ENCODE peak calls at places on chromosome 20, in ten cellular contexts. G is H1, Y is Calu3, E is foreskin fibroblast, Q is mammary epithelial cell, B is GM23338, Z is gastrocnemius medialis, J is fibroblast of mammary gland, R is MCF 10A, T is psoas muscle. V is an unnamed sample.

GRCh38 chr20:1330075-1330830 is 1.3 kb upstream of the SDCBP2 start:
- DNase-seq in T (peak), R (peak), Q (no peak), Y (peak), G (no peak), J (peak), Z (peak), E (no peak), B (no peak), V (peak)

GRCh38 chr20:50594231-50594590 is 84.0 kb downstream of the PTPN1 start:
- DNase-seq in R (no peak), Q (no peak), T (peak), Y (no peak), J (peak), E (peak), Z (no peak), G (no peak), B (no peak), V (no peak)

GRCh38 chr20:34365765-34366213 is 2.7 kb downstream of the ITCH start:
- DNase-seq in Q (no peak), R (no peak), G (no peak), E (no peak), B (no peak), T (no peak), J (no peak), Y (no peak), Z (no peak), V (no peak)

GRCh38 chr20:53774487-53775203 is 181.0 kb upstream of the ZNF217 start:
- DNase-seq in Z (no peak), G (no peak), E (peak), R (peak), Y (no peak), Q (peak), B (no peak), T (no peak), J (peak), V (peak)

GRCh38 chr20:61988665-61989064 is 77.0 kb downstream of the TAF4 start:
- DNase-seq in J (no peak), R (no peak), Z (no peak), T (no peak), B (no peak), Q (no peak), G (no peak), E (no peak), Y (no peak), V (no peak)

GRCh38 chr20:62320581-62321354 is 18.0 kb downstream of the ADRM1 start:
- DNase-seq in Y (peak), Q (no peak), G (no peak), J (no peak), T (no peak), E (no peak), Z (no peak), B (peak), R (peak), V (peak)

GRCh38 chr20:23358563-23358906 is 3.4 kb upstream of the GZF1 start:
- DNase-seq in G (no peak), J (no peak), Q (no peak), E (no peak), Z (no peak), Y (no peak), T (no peak), R (no peak), B (no peak), V (no peak)

GRCh38 chr20:24756292-24757025 is 192.6 kb upstream of the CST7 start:
- DNase-seq in B (no peak), R (no peak), J (no peak), G (no peak), E (no peak), Y (no peak), Z (no peak), Q (no peak), T (no peak), V (no peak)

GRCh38 chr20:23266530-23267398 is 83.8 kb upstream of the NXT1 start:
- DNase-seq in E (no peak), B (no peak), Z (no peak), T (no peak), J (no peak), Q (no peak), G (no peak), R (no peak), Y (no peak), V (no peak)

GRCh38 chr20:40056186-40056585 is 632.9 kb downstream of the MAFB start:
- DNase-seq in Q (no peak), R (no peak), J (no peak), Y (no peak), B (no peak), Z (no peak), G (no peak), T (no peak), E (no peak), V (no peak)

GRCh38 chr20:38843346-38843745 is 37.8 kb downstream of the PPP1R16B start:
- DNase-seq in Q (no peak), R (no peak), B (no peak), T (no peak), E (no peak), Z (no peak), Y (no peak), J (no peak), G (no peak), V (no peak)

GRCh38 chr20:34065260-34065659 is 46.8 kb downstream of the EIF2S2 start:
- DNase-seq in J (peak), Q (peak), G (no peak), Y (no peak), B (no peak), Z (no peak), E (peak), R (peak), T (no peak), V (peak)

GRCh38 chr20:63253438-63254236 is 626 bp downstream of the NKAIN4 start:
- DNase-seq in Z (no peak), Q (no peak), J (no peak), E (no peak), B (peak), G (no peak), R (no peak), Y (no peak), T (no peak), V (peak)

GRCh38 chr20:46089338-46090094 is at the start of gene NCOA5:
- DNase-seq in J (peak), Y (peak), Q (peak), Z (peak), B (peak), T (peak), R (peak), E (peak), G (peak), V (peak)

GRCh38 chr20:33910056-33910455 is 83.7 kb upstream of the RALY start:
- DNase-seq in Z (no peak), Y (no peak), T (no peak), Q (no peak), G (no peak), R (no peak), E (peak), B (no peak), J (no peak), V (no peak)

GRCh38 chr20:37188787-37189186 is 9.4 kb upstream of the MROH8 start:
- DNase-seq in R (no peak), E (no peak), Q (no peak), T (no peak), G (no peak), J (no peak), Y (no peak), Z (no peak), B (no peak), V (no peak)

GRCh38 chr20:32535316-32535952 is 49.7 kb downstream of the NOL4L start:
- DNase-seq in Q (no peak), J (no peak), G (no peak), B (no peak), Y (no peak), E (no peak), Z (no peak), R (no peak), T (no peak), V (no peak)

GRCh38 chr20:4022386-4023350 is 7.3 kb upstream of the RNF24 start:
- DNase-seq in B (peak), T (no peak), Q (no peak), J (peak), G (no peak), R (no peak), E (peak), Z (no peak), Y (no peak), V (no peak)

GRCh38 chr20:51500936-51501335 is 41.6 kb downstream of the NFATC2 start:
- DNase-seq in E (no peak), Y (no peak), B (no peak), Z (no peak), T (no peak), G (no peak), J (no peak), Q (peak), R (no peak), V (peak)

GRCh38 chr20:1191289-1191688 is 6.5 kb upstream of the TMEM74B start:
- DNase-seq in G (no peak), T (no peak), Y (no peak), Q (no peak), J (no peak), Z (no peak), R (no peak), B (no peak), E (no peak), V (no peak)

GRCh38 chr20:60254901-60255411 is 296.7 kb downstream of the CDH26 start:
- DNase-seq in Q (peak), J (peak), E (peak), T (no peak), Z (no peak), R (peak), Y (no peak), B (no peak), G (no peak), V (peak)

GRCh38 chr20:2692886-2693285 is 306 bp downstream of the EBF4 start:
- DNase-seq in B (no peak), Z (no peak), J (no peak), T (no peak), E (no peak), R (no peak), Y (no peak), G (no peak), Q (no peak), V (no peak)

GRCh38 chr20:61939691-61940360 is 125.9 kb downstream of the TAF4 start:
- DNase-seq in J (no peak), Y (no peak), T (no peak), G (no peak), Z (peak), Q (no peak), E (no peak), B (no peak), R (no peak), V (no peak)

GRCh38 chr20:16613954-16614353 is 40.7 kb upstream of the KIF16B start:
- DNase-seq in G (no peak), B (no peak), E (no peak), J (peak), T (no peak), Z (no peak), Y (no peak), Q (no peak), R (no peak), V (no peak)
- TF ChIP-seq CTCF in G (no peak), B (no peak), E (no peak), J (no peak), T (no peak), Z (no peak), Y (no peak), Q (no peak), R (no peak), V (no peak)

GRCh38 chr20:18632196-18632789 is 44.4 kb downstream of the DTD1 start:
- DNase-seq in E (peak), R (peak), T (peak), G (peak), J (peak), Y (peak), B (peak), Q (peak), Z (peak), V (peak)

GRCh38 chr20:18624948-18625347 is 37.1 kb downstream of the DTD1 start:
- DNase-seq in G (no peak), J (no peak), T (no peak), Y (no peak), B (no peak), R (no peak), Q (no peak), E (no peak), Z (no peak), V (no peak)

GRCh38 chr20:18633411-18633810 is 45.6 kb downstream of the DTD1 start:
- DNase-seq in J (no peak), T (no peak), Y (no peak), Q (no peak), G (no peak), E (no peak), B (no peak), Z (no peak), R (no peak), V (no peak)

GRCh38 chr20:18625907-18626655 is 38.2 kb downstream of the DTD1 start:
- DNase-seq in Z (no peak), J (no peak), R (no peak), T (no peak), B (no peak), Q (no peak), G (no peak), E (no peak), Y (no peak), V (no peak)

DNA sequence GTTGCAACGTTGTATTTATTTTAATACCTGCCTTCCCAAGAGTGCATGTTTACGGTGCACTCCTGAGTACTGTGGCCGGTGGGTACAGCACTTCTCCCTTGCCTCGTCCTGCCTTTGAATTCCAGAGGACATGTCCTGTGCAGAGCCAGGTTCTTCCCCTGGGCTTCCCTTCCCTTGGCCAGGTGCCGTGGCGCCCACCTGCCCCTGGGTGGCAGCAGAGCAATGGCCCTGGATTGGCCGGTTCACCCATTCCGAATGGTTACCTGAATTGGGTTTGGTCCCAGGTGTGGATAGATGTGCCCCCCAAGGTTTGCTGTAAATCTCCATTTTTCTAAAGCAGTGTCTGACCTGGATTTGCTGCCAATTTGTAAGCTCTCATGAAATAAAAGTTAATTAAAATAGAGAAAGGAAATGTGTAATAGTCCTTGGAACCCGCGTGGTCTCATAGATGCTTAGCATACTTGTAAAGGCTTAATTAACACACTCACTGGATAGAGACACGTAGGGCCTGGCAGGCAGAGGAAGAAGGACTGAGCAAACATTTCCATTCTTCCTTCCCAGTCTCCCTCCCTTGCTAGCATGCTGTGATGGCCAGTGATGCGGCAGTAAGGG is 40.6 kb downstream of the DTD1 start:
- DNase-seq in E (no peak), Q (peak), Z (no peak), B (peak), Y (peak), G (peak), R (peak), J (no peak), T (no peak), V (peak)
- TF ChIP-seq CTCF in E (peak), Q (peak), Z (peak), B (peak), Y (peak), G (peak), R (peak), J (peak), T (peak), V (peak)

GRCh38 chr20:49395659-49396058 is 86.8 kb downstream of the KCNB1 start:
- DNase-seq in E (no peak), Z (no peak), Y (no peak), J (no peak), R (no peak), T (no peak), G (no peak), Q (no peak), B (no peak), V (no peak)

GRCh38 chr20:49397525-49397924 is 84.9 kb downstream of the KCNB1 start:
- DNase-seq in T (peak), Z (peak), G (no peak), J (peak), E (peak), B (no peak), Y (no peak), R (peak), Q (peak), V (peak)

GRCh38 chr20:49395183-49395582 is 87.3 kb downstream of the KCNB1 start:
- DNase-seq in T (peak), Q (no peak), R (no peak), E (no peak), G (no peak), Y (no peak), J (peak), B (no peak), Z (peak), V (no peak)

GRCh38 chr20:49394757-49395156 is 87.7 kb downstream of the KCNB1 start:
- DNase-seq in R (no peak), Z (no peak), G (no peak), T (no peak), E (no peak), Y (no peak), B (no peak), J (no peak), Q (no peak), V (no peak)

GRCh38 chr20:49396230-49396629 is 86.2 kb downstream of the KCNB1 start:
- DNase-seq in B (no peak), Q (no peak), G (no peak), Y (no peak), T (no peak), Z (no peak), E (peak), R (no peak), J (no peak), V (no peak)
- TF ChIP-seq CTCF in B (peak), Q (no peak), G (no peak), Y (no peak), T (no peak), Z (no peak), E (no peak), R (no peak), J (peak), V (no peak)

GRCh38 chr20:44196278-44196677 is 9.3 kb upstream of the JPH2 start:
- DNase-seq in R (no peak), E (no peak), B (no peak), G (no peak), Q (no peak), T (no peak), J (peak), Z (no peak), Y (no peak), V (no peak)
- TF ChIP-seq CTCF in R (peak), E (no peak), B (no peak), G (no peak), Q (peak), T (no peak), J (peak), Z (no peak), Y (no peak), V (peak)

GRCh38 chr20:58690851-58691250 is 1.7 kb upstream of the NPEPL1 start:
- DNase-seq in Z (peak), Y (no peak), E (peak), G (no peak), Q (no peak), T (no peak), R (no peak), B (no peak), J (peak), V (no peak)

GRCh38 chr20:58691773-58692578 is 624 bp upstream of the NPEPL1 start:
- DNase-seq in J (peak), G (no peak), B (no peak), Q (no peak), R (peak), Z (peak), E (peak), T (peak), Y (no peak), V (no peak)

GRCh38 chr20:58690351-58690750 is 2.2 kb upstream of the NPEPL1 start:
- DNase-seq in E (no peak), R (no peak), Y (no peak), Q (no peak), G (no peak), Z (no peak), J (no peak), T (no peak), B (no peak), V (no peak)

GRCh38 chr20:58692579-58693225 is at the start of gene NPEPL1:
- DNase-seq in Q (peak), G (no peak), E (peak), Z (peak), J (peak), B (peak), Y (peak), R (peak), T (peak), V (peak)

DNA sequence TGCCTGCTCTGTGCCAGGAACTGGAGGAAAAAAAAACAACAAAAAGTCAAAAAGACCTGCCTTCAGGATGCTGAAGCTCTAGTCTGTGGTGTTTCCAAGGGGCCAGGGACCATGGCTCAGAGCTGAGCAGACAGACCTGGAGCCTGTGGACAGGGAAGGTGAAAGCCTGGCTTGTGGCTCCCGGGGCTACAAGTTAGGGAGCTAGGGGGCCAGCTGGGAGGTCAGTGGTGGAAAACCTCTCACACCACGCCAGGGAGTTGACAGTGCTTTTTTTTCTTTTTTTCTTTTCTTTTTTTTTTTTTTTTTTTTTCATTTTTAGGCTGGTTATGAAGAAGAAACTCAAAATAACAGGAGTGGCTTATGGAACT is 1.2 kb upstream of the NPEPL1 start:
- DNase-seq in T (no peak), G (no peak), Z (peak), Q (no peak), J (no peak), B (no peak), Y (no peak), E (no peak), R (no peak), V (no peak)
- TF ChIP-seq CTCF in T (no peak), G (no peak), Z (no peak), Q (no peak), J (no peak), B (no peak), Y (no peak), E (no peak), R (no peak), V (no peak)

GRCh38 chr20:10357974-10358373 is 76.0 kb downstream of the MKKS start:
- DNase-seq in E (peak), T (no peak), Q (no peak), Y (no peak), B (no peak), G (no peak), Z (no peak), J (peak), R (no peak), V (no peak)
- TF ChIP-seq CTCF in E (peak), T (peak), Q (peak), Y (no peak), B (peak), G (no peak), Z (no peak), J (peak), R (peak), V (peak)